ENCODE peak calls at places on chromosomes 6 and 20, in seven cellular contexts. G is neural crest cell; Z is stimulated activated CD4-positive, alpha-beta T cell treated with anti-CD3 and anti-CD28 coated beads, Interleukin-1b, Interleukin-23, amount 100 ng/mL, for 4 hours; J is CD8-positive, alpha-beta memory T cell; O is stomach; M is head of caudate nucleus; C is CD8-positive, alpha-beta T cell. Q is an unnamed sample.

GRCh38 chr20:35306931-35307517 is 14.8 kb upstream of the FAM83C start:
- DNase-seq in C (no peak), M (peak), O (peak), J (no peak), Z (no peak), G (peak), Q (peak)

GRCh38 chr20:8853805-8854338 is 215.0 kb upstream of the PLCB4 start:
- DNase-seq in M (no peak), J (no peak), O (no peak), Z (no peak), C (no peak), G (peak), Q (peak)

GRCh38 chr20:33322456-33322855 is 39.4 kb downstream of the BPIFB1 start:
- DNase-seq in J (no peak), Z (no peak), G (no peak), C (no peak), O (no peak), M (no peak), Q (no peak)

GRCh38 chr6:1131285-1132079 is 180.4 kb upstream of the FOXQ1 start:
- DNase-seq in C (no peak), M (no peak), J (no peak), Z (no peak), G (no peak), O (no peak), Q (no peak)

GRCh38 chr6:11460001-11460668 is 77.4 kb upstream of the TMEM170B start:
- DNase-seq in Z (no peak), C (no peak), J (no peak), O (no peak), G (no peak), M (no peak), Q (no peak)

GRCh38 chr6:31842056-31842455 is 14.5 kb downstream of the HSPA1B start:
- DNase-seq in G (no peak), M (no peak), C (no peak), O (no peak), Z (no peak), J (no peak), Q (no peak)

GRCh38 chr6:55918639-55919038 is 43.2 kb upstream of the BMP5 start:
- DNase-seq in M (no peak), Z (no peak), J (no peak), G (no peak), O (no peak), C (no peak), Q (no peak)

GRCh38 chr6:39357998-39358686 is 35.6 kb upstream of the KCNK16 start:
- DNase-seq in O (peak), M (no peak), Z (no peak), J (no peak), G (no peak), C (no peak), Q (no peak)

GRCh38 chr6:41519748-41520699 is 26.2 kb upstream of the FOXP4 start:
- DNase-seq in M (no peak), O (peak), J (no peak), Z (no peak), G (no peak), C (no peak), Q (no peak)

GRCh38 chr6:139547082-139547776 is 172.8 kb upstream of the CITED2 start:
- DNase-seq in O (no peak), J (no peak), G (no peak), Z (no peak), M (no peak), C (no peak), Q (no peak)

GRCh38 chr20:60123096-60123495 is 164.9 kb downstream of the CDH26 start:
- DNase-seq in J (no peak), Z (no peak), G (no peak), C (no peak), O (no peak), M (no peak), Q (no peak)

Q was measured in ascending aorta.